ENCODE peak calls at places on chromosomes 6 and 20, in four cellular contexts. Y, F, G and X are unnamed samples.

GRCh38 chr6:167819640-167820039 is 7.1 kb upstream of the AFDN start:
- DNase-seq in Y (no peak), F (no peak), G (no peak), X (no peak)

GRCh38 chr6:167858086-167858591 is 31.4 kb downstream of the AFDN start:
- DNase-seq in Y (no peak), F (no peak), G (no peak), X (no peak)

GRCh38 chr6:169981969-169982368 is 230.5 kb downstream of the ERMARD start:
- DNase-seq in Y (no peak), F (no peak), G (no peak), X (no peak)

GRCh38 chr6:7631466-7631865 is 41.5 kb downstream of the SNRNP48 start:
- DNase-seq in Y (no peak), F (no peak), G (no peak), X (no peak)

GRCh38 chr20:59123011-59123676 is 40.5 kb upstream of the ZNF831 start:
- DNase-seq in Y (no peak), F (no peak), G (no peak), X (no peak)

GRCh38 chr20:20755674-20756319 is 43.4 kb upstream of the RALGAPA2 start:
- DNase-seq in Y (no peak), F (peak), G (no peak), X (no peak)

GRCh38 chr20:31915491-31916280 is 36.2 kb downstream of the PDRG1 start:
- DNase-seq in Y (no peak), F (no peak), G (no peak), X (no peak)

GRCh38 chr6:53294095-53294494 is 54.7 kb downstream of the ELOVL5 start:
- DNase-seq in Y (peak), F (peak), G (no peak), X (no peak)

GRCh38 chr20:55160996-55161395 is 685.6 kb downstream of the DOK5 start:
- DNase-seq in Y (no peak), F (no peak), G (no peak), X (no peak)

GRCh38 chr6:154954352-154954751 is 40.8 kb upstream of the TIAM2 start:
- DNase-seq in Y (no peak), F (no peak), G (no peak), X (no peak)

GRCh38 chr6:16167219-16167618 is 38.3 kb downstream of the MYLIP start:
- DNase-seq in Y (no peak), F (no peak), G (no peak), X (no peak)

GRCh38 chr6:10528170-10528981 is 7.2 kb downstream of the GCNT2 start:
- DNase-seq in Y (no peak), F (peak), G (peak), X (no peak)

GRCh38 chr6:97586344-97586743 is 303.3 kb upstream of the MMS22L start:
- DNase-seq in Y (no peak), F (peak), G (no peak), X (no peak)

GRCh38 chr20:45998761-45999160 is 9.9 kb upstream of the MMP9 start:
- DNase-seq in Y (no peak), F (no peak), G (no peak), X (no peak)

GRCh38 chr6:16413399-16413798 is 175.0 kb downstream of the GMPR start:
- DNase-seq in Y (no peak), F (no peak), G (no peak), X (no peak)

GRCh38 chr6:159229526-159229925 is 60.3 kb downstream of the FNDC1 start:
- DNase-seq in Y (no peak), F (no peak), G (no peak), X (no peak)

GRCh38 chr6:34457392-34457746 is 8.5 kb upstream of the PACSIN1 start:
- DNase-seq in Y (no peak), F (peak), G (no peak), X (no peak)

DNA sequence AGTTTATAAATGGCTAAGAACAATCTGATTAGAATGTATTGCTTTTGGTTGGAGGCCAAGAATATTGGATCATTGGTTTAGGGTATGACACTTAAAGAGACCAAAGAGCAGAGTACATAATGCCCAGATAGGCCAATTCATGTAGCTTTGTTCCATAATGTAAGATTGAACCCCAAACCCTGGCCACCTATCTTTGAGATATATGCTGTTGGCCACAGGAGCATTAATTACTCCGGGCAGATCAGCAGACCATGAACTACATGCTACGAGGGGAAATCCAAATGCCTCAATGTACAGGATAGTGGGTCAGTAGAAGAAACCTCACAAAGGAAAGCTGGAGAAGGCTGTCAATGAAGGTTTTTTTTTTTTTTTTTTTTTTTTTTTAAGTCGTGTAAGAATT is 61.2 kb downstream of the CARMIL1 start:
- DNase-seq in Y (no peak), F (no peak), G (no peak), X (no peak)
- TF ChIP-seq HDAC6 in Y (no peak), F (no peak), G (no peak), X (no peak)

GRCh38 chr6:142885182-142885867 is 59.7 kb downstream of the HIVEP2 start:
- DNase-seq in Y (no peak), F (peak), G (peak), X (no peak)
- H3K9ac ChIP-seq in Y (no peak), F (no peak), G (peak), X (no peak)

GRCh38 chr20:6632187-6632586 is 135.3 kb upstream of the BMP2 start:
- DNase-seq in Y (no peak), F (peak), G (no peak), X (no peak)
- TF ChIP-seq HDAC6 in Y (no peak), F (no peak), G (no peak), X (no peak)

GRCh38 chr20:61830241-61830930 is 235.3 kb downstream of the TAF4 start:
- DNase-seq in Y (no peak), F (no peak), G (no peak), X (no peak)
- H3K9ac ChIP-seq in Y (no peak), F (no peak), G (no peak), X (no peak)